ENCODE peak calls at places on chromosomes 7 and 10, in seven cellular contexts. One of them, this sample, is unnamed.

GRCh38 chr10:35421553-35422178 is 85.4 kb downstream of the CCNY start:
- DNase-seq in HepG2: peak; percentile 54
- DNase-seq in heart right ventricle: no peak
- DNase-seq in ovary: no peak
- DNase-seq in suprapubic skin: no peak
- DNase-seq in SJSA1: peak; percentile 86
- DNase-seq in spleen: no peak
- DNase-seq in this sample: peak; percentile 35

GRCh38 chr10:48306870-48307531 is 524 bp downstream of the MAPK8 start:
- DNase-seq in SJSA1: peak; percentile 53
- DNase-seq in heart right ventricle: peak; percentile 78
- DNase-seq in spleen: no peak
- DNase-seq in suprapubic skin: no peak
- DNase-seq in HepG2: peak; percentile 21
- DNase-seq in ovary: peak; percentile 84
- DNase-seq in this sample: no peak

GRCh38 chr10:47159361-47160228 is 140.4 kb upstream of the GDF10 start:
- DNase-seq in spleen: peak; percentile 50
- DNase-seq in SJSA1: no peak
- DNase-seq in heart right ventricle: no peak
- DNase-seq in HepG2: no peak
- DNase-seq in ovary: no peak
- DNase-seq in suprapubic skin: no peak
- DNase-seq in this sample: no peak

GRCh38 chr7:84792232-84792882 is 394.5 kb downstream of the SEMA3D start:
- DNase-seq in HepG2: no peak
- DNase-seq in heart right ventricle: no peak
- DNase-seq in spleen: no peak
- DNase-seq in ovary: no peak
- DNase-seq in SJSA1: no peak
- DNase-seq in suprapubic skin: no peak
- DNase-seq in this sample: no peak

GRCh38 chr7:1232623-1233327 is at the start of gene UNCX:
- DNase-seq in ovary: no peak
- DNase-seq in SJSA1: no peak
- DNase-seq in suprapubic skin: no peak
- DNase-seq in HepG2: no peak
- DNase-seq in spleen: peak; percentile 67
- DNase-seq in heart right ventricle: no peak
- DNase-seq in this sample: no peak

GRCh38 chr7:137443616-137444015 is 100.1 kb upstream of the PTN start:
- DNase-seq in SJSA1: no peak
- DNase-seq in spleen: no peak
- DNase-seq in heart right ventricle: no peak
- DNase-seq in suprapubic skin: no peak
- DNase-seq in HepG2: no peak
- DNase-seq in ovary: no peak
- DNase-seq in this sample: no peak

GRCh38 chr7:20064974-20065862 is 152.0 kb downstream of the MACC1 start:
- DNase-seq in HepG2: no peak
- DNase-seq in SJSA1: peak; percentile 74
- DNase-seq in ovary: no peak
- DNase-seq in suprapubic skin: no peak
- DNase-seq in heart right ventricle: no peak
- DNase-seq in spleen: no peak
- DNase-seq in this sample: peak; percentile 18

GRCh38 chr10:132264966-132265877 is 42.5 kb downstream of the STK32C start:
- DNase-seq in spleen: peak; percentile 61
- DNase-seq in heart right ventricle: peak; percentile 5
- DNase-seq in SJSA1: no peak
- DNase-seq in suprapubic skin: no peak
- DNase-seq in ovary: peak; percentile 32
- DNase-seq in HepG2: no peak
- DNase-seq in this sample: no peak

GRCh38 chr10:60335708-60336107 is 54.0 kb downstream of the ANK3 start:
- DNase-seq in ovary: no peak
- DNase-seq in HepG2: peak; percentile 19
- DNase-seq in SJSA1: no peak
- DNase-seq in heart right ventricle: no peak
- DNase-seq in spleen: no peak
- DNase-seq in suprapubic skin: no peak
- DNase-seq in this sample: no peak

GRCh38 chr7:112390167-112390566 is 60.1 kb upstream of the IFRD1 start:
- DNase-seq in SJSA1: no peak
- DNase-seq in ovary: no peak
- DNase-seq in heart right ventricle: no peak
- DNase-seq in spleen: no peak
- DNase-seq in suprapubic skin: no peak
- DNase-seq in HepG2: no peak
- DNase-seq in this sample: no peak

GRCh38 chr7:154853727-154854095 is 149.2 kb downstream of the PAXIP1 start:
- DNase-seq in heart right ventricle: no peak
- DNase-seq in SJSA1: no peak
- DNase-seq in ovary: no peak
- DNase-seq in spleen: no peak
- DNase-seq in HepG2: no peak
- DNase-seq in suprapubic skin: peak; percentile 7
- DNase-seq in this sample: no peak

GRCh38 chr10:133336131-133337078 is at the start of gene CALY:
- DNase-seq in heart right ventricle: no peak
- DNase-seq in suprapubic skin: no peak
- DNase-seq in HepG2: no peak
- DNase-seq in SJSA1: no peak
- DNase-seq in spleen: peak; percentile 90
- DNase-seq in ovary: no peak
- DNase-seq in this sample: no peak

GRCh38 chr7:112337177-112337576 is 113.1 kb upstream of the IFRD1 start:
- DNase-seq in heart right ventricle: no peak
- DNase-seq in HepG2: no peak
- DNase-seq in suprapubic skin: no peak
- DNase-seq in ovary: no peak
- DNase-seq in SJSA1: no peak
- DNase-seq in spleen: no peak
- DNase-seq in this sample: no peak

GRCh38 chr10:59991661-59992060 is 85.3 kb upstream of the CCDC6 start:
- DNase-seq in SJSA1: no peak
- DNase-seq in heart right ventricle: no peak
- DNase-seq in suprapubic skin: no peak
- DNase-seq in ovary: no peak
- DNase-seq in spleen: no peak
- DNase-seq in HepG2: no peak
- DNase-seq in this sample: peak; percentile 56

GRCh38 chr7:150755473-150756099 is 18.4 kb downstream of the GIMAP5 start:
- DNase-seq in spleen: no peak
- DNase-seq in suprapubic skin: no peak
- DNase-seq in heart right ventricle: no peak
- DNase-seq in HepG2: no peak
- DNase-seq in ovary: no peak
- DNase-seq in SJSA1: no peak
- DNase-seq in this sample: no peak

GRCh38 chr10:4243651-4244050 is 458.6 kb upstream of the KLF6 start:
- DNase-seq in ovary: no peak
- DNase-seq in suprapubic skin: no peak
- DNase-seq in HepG2: no peak
- DNase-seq in heart right ventricle: no peak
- DNase-seq in SJSA1: peak; percentile 95
- DNase-seq in spleen: no peak
- DNase-seq in this sample: peak; percentile 61

GRCh38 chr10:1074063-1074747 is 18.0 kb downstream of the WDR37 start:
- DNase-seq in spleen: no peak
- DNase-seq in HepG2: no peak
- DNase-seq in ovary: no peak
- DNase-seq in suprapubic skin: no peak
- DNase-seq in heart right ventricle: no peak
- DNase-seq in SJSA1: no peak
- DNase-seq in this sample: no peak

GRCh38 chr7:8938036-8938435 is 504.6 kb downstream of the NXPH1 start:
- DNase-seq in spleen: no peak
- DNase-seq in ovary: no peak
- DNase-seq in heart right ventricle: no peak
- DNase-seq in suprapubic skin: no peak
- DNase-seq in HepG2: no peak
- DNase-seq in SJSA1: no peak
- DNase-seq in this sample: no peak

GRCh38 chr10:52883996-52884871 is 111.7 kb upstream of the MBL2 start:
- DNase-seq in SJSA1: peak; percentile 45
- DNase-seq in heart right ventricle: no peak
- DNase-seq in suprapubic skin: no peak
- DNase-seq in HepG2: peak; percentile 92
- DNase-seq in ovary: no peak
- DNase-seq in spleen: no peak
- DNase-seq in this sample: peak; percentile 23

DNA sequence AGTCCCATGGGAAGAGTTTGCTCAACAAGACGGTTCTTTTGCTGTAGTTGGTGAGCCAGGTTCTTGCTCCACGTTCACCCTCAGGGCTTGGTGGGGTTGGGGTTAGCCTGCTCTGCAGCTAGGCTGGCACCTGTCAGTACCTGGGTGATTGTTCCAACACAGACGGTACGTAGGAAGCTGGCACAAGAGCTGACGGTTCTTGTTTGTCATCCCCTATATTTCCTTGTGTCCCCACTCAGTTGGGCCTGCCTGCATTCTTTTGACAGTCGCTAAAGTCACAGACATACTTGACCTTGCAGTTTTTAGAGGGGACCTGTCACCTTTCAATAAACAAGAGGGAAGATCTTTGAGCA is 40.2 kb upstream of the SYPL1 start:
- DNase-seq in HepG2: no peak
- DNase-seq in SJSA1: no peak
- DNase-seq in ovary: no peak
- DNase-seq in spleen: no peak
- DNase-seq in heart right ventricle: no peak
- DNase-seq in suprapubic skin: no peak
- DNase-seq in this sample: no peak
- H3K4me1 ChIP-seq in HepG2: peaks cover 13% of the 10 kb centered on the region
- H3K4me1 ChIP-seq in SJSA1: no peaks in the 10 kb centered on the region
- H3K4me1 ChIP-seq in ovary: no peaks in the 10 kb centered on the region
- H3K4me1 ChIP-seq in spleen: peaks cover 19% of the 10 kb centered on the region
- H3K4me1 ChIP-seq in heart right ventricle: no peaks in the 10 kb centered on the region
- H3K4me1 ChIP-seq in suprapubic skin: peaks cover 28% of the 10 kb centered on the region
- H3K4me1 ChIP-seq in this sample: no peaks in the 10 kb centered on the region

DNA sequence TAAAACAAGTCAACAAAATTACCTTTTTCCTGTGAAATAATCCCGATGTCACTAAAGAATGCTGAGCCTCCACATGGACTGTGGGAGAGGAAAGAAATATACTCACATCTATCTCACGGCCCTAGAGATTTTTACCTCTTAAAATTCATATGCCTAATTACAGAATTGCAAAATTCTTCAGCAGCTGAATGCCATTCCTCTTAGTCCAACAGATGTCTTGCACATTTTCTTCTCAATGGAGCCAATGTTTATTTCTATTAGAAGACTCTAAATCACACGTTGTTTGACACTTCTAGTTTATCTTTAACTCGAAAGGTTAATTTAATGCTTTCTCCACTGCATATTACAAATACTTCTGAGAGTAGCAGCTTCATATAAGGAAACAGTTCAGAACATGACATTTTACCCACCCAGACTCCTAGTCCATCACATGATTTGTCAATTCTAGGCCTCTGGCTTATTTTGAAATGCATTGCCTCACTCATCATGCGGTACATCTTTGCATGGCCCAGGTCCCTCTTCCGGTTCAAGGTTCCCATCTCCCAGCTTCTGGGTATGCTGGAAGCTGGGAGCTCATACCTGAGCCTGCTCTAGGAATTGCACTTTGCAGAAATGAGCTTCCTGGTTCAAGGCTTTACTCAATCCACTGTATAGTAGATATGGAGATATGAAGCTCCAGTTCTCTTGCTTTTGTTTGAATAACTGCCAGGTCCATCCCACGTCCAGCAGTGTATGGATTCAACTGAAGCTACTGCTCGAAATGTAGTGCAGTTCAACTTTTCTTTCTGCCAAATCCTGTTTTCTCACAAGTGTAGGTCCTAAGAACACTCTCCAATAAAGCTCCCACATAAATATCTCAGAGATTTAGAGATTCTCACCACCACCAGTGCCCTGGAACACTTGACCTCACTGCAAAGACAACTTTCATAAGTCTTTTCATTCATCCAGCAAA is 306.2 kb downstream of the GPR37 start:
- DNase-seq in spleen: no peak
- DNase-seq in heart right ventricle: no peak
- DNase-seq in HepG2: peak; percentile 21
- DNase-seq in suprapubic skin: no peak
- DNase-seq in ovary: no peak
- DNase-seq in SJSA1: peak; percentile 38
- DNase-seq in this sample: no peak
- H3K4me1 ChIP-seq in spleen: no peaks in the 10 kb centered on the region
- H3K4me1 ChIP-seq in heart right ventricle: no peaks in the 10 kb centered on the region
- H3K4me1 ChIP-seq in HepG2: peaks cover 26% of the 10 kb centered on the region
- H3K4me1 ChIP-seq in suprapubic skin: no peaks in the 10 kb centered on the region
- H3K4me1 ChIP-seq in ovary: no peaks in the 10 kb centered on the region
- H3K4me1 ChIP-seq in SJSA1: peaks cover 33% of the 10 kb centered on the region
- H3K4me1 ChIP-seq in this sample: no peaks in the 10 kb centered on the region

DNA sequence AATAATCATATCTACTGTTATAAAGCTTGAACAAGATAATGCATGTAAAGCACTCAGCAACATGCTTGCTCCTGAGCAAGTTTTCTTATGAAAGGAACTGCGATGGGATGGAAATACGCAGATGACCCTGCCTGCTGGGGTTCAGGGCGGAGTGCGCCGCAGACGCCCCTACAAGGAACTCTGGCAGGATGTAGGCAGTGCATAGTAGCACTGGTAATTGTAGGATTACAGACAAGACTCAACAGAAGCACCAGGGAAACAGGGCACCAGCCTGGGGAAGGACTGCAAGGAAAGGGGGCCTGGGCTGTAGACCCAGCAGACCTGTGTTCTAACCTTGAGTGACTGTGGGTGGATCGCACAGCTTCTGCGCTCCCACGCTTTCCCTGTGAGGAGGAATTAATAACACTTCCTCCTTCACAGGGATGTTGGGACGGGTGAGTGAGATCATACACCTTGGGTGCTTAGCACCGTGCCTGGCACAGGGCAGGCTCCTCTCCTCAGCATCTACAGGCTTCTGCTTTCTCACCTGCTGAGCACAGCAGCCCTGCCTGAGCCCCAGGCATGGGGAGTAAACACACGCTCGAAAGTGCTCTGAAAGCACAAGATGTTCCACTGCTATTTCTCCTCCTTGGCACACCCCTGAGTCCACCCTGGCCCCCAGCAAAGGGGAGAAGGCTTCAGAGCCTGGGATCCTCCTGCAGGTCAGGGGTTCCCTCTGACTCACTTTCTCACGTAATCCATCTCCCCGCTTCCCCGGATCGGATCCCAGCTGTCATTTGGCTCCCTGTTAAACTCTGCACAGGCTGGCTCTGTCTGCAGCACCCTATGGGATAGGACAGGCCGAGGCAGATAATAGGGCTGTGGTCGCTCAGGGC is 19.2 kb downstream of the ITPRIP start:
- DNase-seq in suprapubic skin: peak; percentile 75
- DNase-seq in SJSA1: no peak
- DNase-seq in spleen: peak; percentile 79
- DNase-seq in heart right ventricle: no peak
- DNase-seq in ovary: peak; percentile 85
- DNase-seq in HepG2: no peak
- DNase-seq in this sample: no peak
- H3K4me1 ChIP-seq in suprapubic skin: peaks cover 83% of the 10 kb centered on the region
- H3K4me1 ChIP-seq in SJSA1: no peaks in the 10 kb centered on the region
- H3K4me1 ChIP-seq in spleen: peaks cover 77% of the 10 kb centered on the region
- H3K4me1 ChIP-seq in heart right ventricle: peaks cover 66% of the 10 kb centered on the region
- H3K4me1 ChIP-seq in ovary: peaks cover 23% of the 10 kb centered on the region
- H3K4me1 ChIP-seq in HepG2: no peaks in the 10 kb centered on the region
- H3K4me1 ChIP-seq in this sample: peaks cover 28% of the 10 kb centered on the region

GRCh38 chr10:94010886-94011285 is 17.2 kb downstream of the PLCE1 start:
- DNase-seq in SJSA1: no peak
- DNase-seq in heart right ventricle: no peak
- DNase-seq in suprapubic skin: no peak
- DNase-seq in spleen: no peak
- DNase-seq in HepG2: no peak
- DNase-seq in ovary: no peak
- DNase-seq in this sample: no peak
- H3K4me1 ChIP-seq in SJSA1: peaks cover 28% of the 10 kb centered on the region
- H3K4me1 ChIP-seq in heart right ventricle: no peaks in the 10 kb centered on the region
- H3K4me1 ChIP-seq in suprapubic skin: peaks cover 13% of the 10 kb centered on the region
- H3K4me1 ChIP-seq in spleen: peaks cover 7% of the 10 kb centered on the region
- H3K4me1 ChIP-seq in HepG2: no peaks in the 10 kb centered on the region
- H3K4me1 ChIP-seq in ovary: no peaks in the 10 kb centered on the region
- H3K4me1 ChIP-seq in this sample: no peaks in the 10 kb centered on the region

This sample was measured in HCT116.